ENCODE peak calls at places on chromosomes 4 and X, in four cellular contexts. X is mesenchymal stem cell, Z is IMR-90, B is neuronal stem cell. I is an unnamed sample. For H3K27me3, the result is how much of the 10 kb centered on the place peaks cover.

GRCh38 chrX:17376381-17377046 is 1.5 kb downstream of the NHS start:
- DNase-seq in X (no peak), Z (no peak), B (peak), I (peak)

GRCh38 chr4:16707874-16708273 is 190.6 kb downstream of the LDB2 start:
- DNase-seq in X (no peak), Z (peak), B (no peak), I (peak)

GRCh38 chr4:128863314-128864075 is 54.0 kb downstream of the JADE1 start:
- DNase-seq in X (peak), Z (peak), B (peak), I (peak)

GRCh38 chr4:101152521-101152920 is 194.8 kb downstream of the PPP3CA start:
- DNase-seq in X (no peak), Z (no peak), B (no peak), I (no peak)

GRCh38 chr4:105990933-105991332 is 95.7 kb downstream of the NPNT start:
- DNase-seq in X (peak), Z (peak), B (no peak), I (peak)

GRCh38 chr4:145679991-145680455 is at the start of gene C4orf51:
- DNase-seq in X (peak), Z (peak), B (no peak), I (peak)

GRCh38 chr4:81152839-81153713 is 61.9 kb downstream of the PRKG2 start:
- DNase-seq in X (no peak), Z (no peak), B (no peak), I (no peak)

GRCh38 chrX:74500067-74500466 is 78.8 kb downstream of the SLC16A2 start:
- DNase-seq in X (no peak), Z (no peak), B (no peak), I (no peak)

GRCh38 chr4:87445964-87446363 is 23.6 kb downstream of the NUDT9 start:
- DNase-seq in X (no peak), Z (no peak), B (no peak), I (no peak)

GRCh38 chrX:7047951-7048350 is 99.6 kb upstream of the STS start:
- DNase-seq in X (no peak), Z (no peak), B (no peak), I (no peak)

GRCh38 chr4:107823870-107824366 is 814 bp upstream of the SGMS2 start:
- DNase-seq in X (no peak), Z (no peak), B (no peak), I (no peak)
- H3K27me3 ChIP-seq in X (under half), Z (under half), B (under half), I (under half)

GRCh38 chrX:10414872-10415703 is 205.3 kb downstream of the MID1 start:
- DNase-seq in X (peak), Z (peak), B (no peak), I (peak)
- H3K4me2 ChIP-seq in X (peak), Z (peak), B (no peak), I (no peak)

GRCh38 chrX:136030357-136031225 is 45.4 kb downstream of the SLC9A6 start:
- DNase-seq in X (peak), Z (peak), B (no peak), I (peak)

GRCh38 chrX:136032370-136032769 is 47.1 kb downstream of the SLC9A6 start:
- DNase-seq in X (peak), Z (no peak), B (no peak), I (no peak)

GRCh38 chrX:136031626-136032025 is 46.4 kb downstream of the SLC9A6 start:
- DNase-seq in X (no peak), Z (no peak), B (no peak), I (no peak)

DNA sequence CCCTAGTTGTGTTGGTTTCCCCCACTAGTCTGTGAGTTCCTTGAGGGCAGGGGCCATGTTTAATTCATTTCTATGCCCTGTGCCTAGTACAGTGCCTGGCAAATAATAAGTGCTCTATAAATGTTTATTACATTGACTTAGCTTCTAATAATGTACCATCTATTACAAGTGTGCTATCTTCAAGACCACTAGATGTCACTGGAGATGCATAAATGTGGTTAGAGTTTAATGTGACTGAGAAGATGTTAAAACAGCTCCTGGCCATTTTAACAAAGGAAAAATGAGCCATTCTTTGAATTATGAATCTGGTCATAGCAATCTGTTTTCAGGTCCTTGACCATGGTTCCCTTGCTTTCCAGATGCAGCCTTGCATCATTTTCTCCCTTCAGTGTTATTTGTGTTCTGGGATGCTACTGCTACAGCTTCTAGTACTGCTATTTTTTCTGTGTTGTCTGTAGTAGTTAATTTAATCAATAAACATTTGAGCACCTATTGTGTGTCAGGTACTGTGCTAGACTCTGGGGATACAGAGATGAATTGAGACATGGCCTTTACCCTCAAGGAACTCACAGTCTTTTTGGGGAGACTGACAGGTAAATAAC is 43.2 kb downstream of the SLC9A6 start:
- DNase-seq in X (peak), Z (peak), B (peak), I (peak)
- H3K27me3 ChIP-seq in X (under half), Z (under half), B (under half), I (under half)

DNA sequence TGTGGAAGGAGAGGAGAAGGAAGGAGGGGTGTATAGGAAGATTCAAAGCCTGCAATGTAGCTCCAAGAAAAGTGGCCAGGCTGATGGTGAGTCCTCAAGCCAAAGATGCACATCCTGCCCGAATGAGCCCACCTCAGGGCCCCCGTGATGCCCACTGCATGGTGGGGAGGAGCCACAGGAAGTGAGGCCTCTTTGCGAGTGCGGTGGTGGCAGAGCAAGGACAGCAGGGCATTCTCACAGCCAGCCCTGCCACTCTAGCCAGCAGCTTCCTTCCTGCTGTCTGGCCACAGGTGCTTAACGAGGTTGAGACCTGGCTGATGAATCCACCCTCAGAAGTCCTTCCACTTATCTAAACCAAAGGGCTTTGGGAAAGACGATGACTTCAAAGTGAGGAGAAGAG is 55.8 kb downstream of the BCOR start:
- DNase-seq in X (no peak), Z (no peak), B (no peak), I (no peak)
- H3K4me2 ChIP-seq in X (no peak), Z (no peak), B (no peak), I (no peak)

DNA sequence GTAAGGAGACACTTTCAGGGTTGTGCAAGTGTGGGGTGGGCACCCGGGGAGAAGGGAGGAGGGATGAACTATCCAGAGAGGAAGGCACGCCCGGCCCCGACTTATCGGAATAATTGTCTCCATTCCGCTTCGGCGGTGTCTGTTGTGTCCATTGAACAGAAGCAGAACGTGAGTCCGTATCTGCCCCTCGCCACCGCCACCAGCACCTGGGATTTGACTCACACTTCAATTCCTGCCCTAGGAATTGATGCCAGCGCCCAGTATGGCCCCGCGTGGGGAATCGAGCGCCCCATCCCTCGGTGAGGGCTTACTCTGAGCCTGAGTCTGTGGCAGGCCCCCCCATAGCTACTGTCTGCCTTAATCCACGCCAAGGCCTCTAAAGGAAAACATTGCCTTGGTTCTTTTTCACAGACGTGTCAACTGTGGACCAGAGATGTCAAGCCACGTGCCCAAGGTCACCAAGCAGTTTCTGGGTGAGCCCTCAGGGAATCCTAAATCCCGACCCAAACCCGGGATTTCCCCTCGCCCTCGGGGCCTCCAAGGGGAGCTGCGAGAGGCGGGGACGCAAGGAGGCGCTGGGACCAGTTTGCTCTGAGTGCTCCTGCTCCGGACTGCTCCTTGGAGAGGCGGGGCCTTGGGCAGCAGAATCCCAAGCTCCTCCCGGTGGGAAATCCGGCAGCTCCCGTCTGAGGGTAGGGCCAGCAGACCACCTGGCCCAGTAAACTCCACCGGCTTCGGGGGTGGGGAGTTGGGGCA is 12.9 kb downstream of the MSX1 start:
- DNase-seq in X (no peak), Z (no peak), B (peak), I (no peak)
- H3K27me3 ChIP-seq in X (half or more), Z (half or more), B (under half), I (half or more)

DNA sequence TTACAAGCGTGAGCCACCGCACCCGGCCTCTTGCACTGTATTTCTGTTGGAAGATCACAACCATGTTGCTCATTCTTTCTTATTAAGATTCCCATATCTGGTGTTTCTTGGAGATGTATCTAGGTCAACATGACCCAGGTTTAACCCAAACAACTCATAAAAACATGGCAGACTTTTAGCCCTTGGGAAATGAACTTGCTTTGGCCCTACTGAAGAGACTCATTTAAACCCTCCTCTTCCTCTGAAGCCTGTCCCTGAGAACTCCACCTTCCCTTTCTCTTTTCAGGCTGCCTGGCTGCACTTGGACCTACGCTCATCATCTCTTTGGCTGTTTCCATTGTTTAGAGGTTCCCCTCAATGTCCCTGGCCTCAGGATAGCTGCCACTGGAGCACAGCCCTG is 22.8 kb upstream of the OPN1LW start:
- DNase-seq in X (no peak), Z (no peak), B (no peak), I (no peak)
- H3K4me2 ChIP-seq in X (no peak), Z (no peak), B (no peak), I (no peak)

GRCh38 chr4:56603297-56603696 is 77.8 kb downstream of the HOPX start:
- DNase-seq in X (no peak), Z (no peak), B (no peak), I (no peak)
- H3K27me3 ChIP-seq in X (under half), Z (under half), B (under half), I (under half)

GRCh38 chr4:94441838-94442237 is 9.9 kb upstream of the PDLIM5 start:
- DNase-seq in X (no peak), Z (no peak), B (no peak), I (no peak)
- H3K4me2 ChIP-seq in X (no peak), Z (no peak), B (no peak), I (no peak)

DNA sequence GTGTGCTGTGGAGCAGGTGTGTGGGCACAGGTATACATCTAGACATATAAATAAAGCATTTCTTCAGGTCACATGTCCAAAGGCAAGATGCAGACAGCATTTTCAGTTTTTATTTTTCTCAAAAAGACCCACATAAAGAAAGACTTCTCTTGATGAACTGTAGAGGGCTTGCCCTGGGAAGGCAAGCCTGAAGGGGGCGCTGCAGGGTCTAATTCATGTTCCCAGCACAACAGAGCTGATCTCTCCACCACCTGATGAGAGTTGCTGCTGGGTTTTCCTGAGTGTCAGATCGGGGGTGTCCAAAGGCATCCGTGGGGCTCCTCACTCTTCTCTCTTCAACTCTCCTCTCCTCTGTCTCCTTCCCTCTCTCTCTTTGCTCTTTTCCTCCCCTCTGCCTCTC is 26.6 kb downstream of the ADRA2C start:
- DNase-seq in X (no peak), Z (no peak), B (no peak), I (no peak)
- H3K27me3 ChIP-seq in X (under half), Z (under half), B (under half), I (under half)

GRCh38 chr4:112185334-112185733 is 40.1 kb downstream of the FAM241A start:
- DNase-seq in X (no peak), Z (no peak), B (no peak), I (no peak)
- H3K4me2 ChIP-seq in X (no peak), Z (no peak), B (no peak), I (no peak)

I was measured in fibroblast of lung.